ENCODE peak calls at places on chromosomes 6 and 20, in six cellular contexts. Q is HFFc6, P is AG08395, E is body of pancreas, M is ELR, D is SHP77. R is an unnamed sample.

GRCh38 chr20:645318-646106 is 7.5 kb downstream of the SRXN1 start:
- DNase-seq in Q (peak), P (peak), E (peak), M (peak), D (peak), R (peak)

GRCh38 chr6:44593539-44593944 is 206.0 kb downstream of the CDC5L start:
- DNase-seq in Q (peak), P (peak), E (peak), M (peak), D (peak), R (peak)

GRCh38 chr6:156395276-156395675 is 381.9 kb upstream of the ARID1B start:
- DNase-seq in Q (no peak), P (no peak), E (no peak), M (no peak), D (peak), R (peak)

GRCh38 chr6:134619789-134620188 is 301.9 kb upstream of the SGK1 start:
- DNase-seq in Q (peak), P (peak), E (no peak), M (peak), D (no peak), R (no peak)

GRCh38 chr6:56802570-56802969 is 152.3 kb upstream of the BEND6 start:
- DNase-seq in Q (peak), P (no peak), E (no peak), M (peak), D (peak), R (peak)

GRCh38 chr6:89612121-89612520 is 26.4 kb downstream of the LYRM2 start:
- DNase-seq in Q (no peak), P (no peak), E (no peak), M (no peak), D (no peak), R (no peak)

GRCh38 chr20:40317156-40317790 is 371.8 kb downstream of the MAFB start:
- DNase-seq in Q (no peak), P (no peak), E (no peak), M (no peak), D (no peak), R (no peak)

GRCh38 chr6:11218827-11219826 is 13.3 kb downstream of the NEDD9 start:
- DNase-seq in Q (no peak), P (no peak), E (peak), M (no peak), D (no peak), R (no peak)

GRCh38 chr20:63628246-63628975 is 1.5 kb upstream of the GMEB2 start:
- DNase-seq in Q (peak), P (peak), E (peak), M (peak), D (peak), R (peak)

GRCh38 chr6:21360353-21360752 is 233.2 kb upstream of the SOX4 start:
- DNase-seq in Q (no peak), P (no peak), E (peak), M (no peak), D (no peak), R (no peak)

GRCh38 chr20:21505161-21505809 is 8.6 kb downstream of the NKX2-2 start:
- DNase-seq in Q (peak), P (peak), E (peak), M (peak), D (no peak), R (no peak)

GRCh38 chr6:43125119-43125518 is 46.0 kb upstream of the SRF start:
- DNase-seq in Q (peak), P (peak), E (no peak), M (peak), D (no peak), R (no peak)

GRCh38 chr6:4344317-4344899 is 209.0 kb upstream of the ECI2 start:
- DNase-seq in Q (no peak), P (peak), E (no peak), M (peak), D (no peak), R (no peak)

GRCh38 chr6:35552285-35552917 is 39.7 kb upstream of the TULP1 start:
- DNase-seq in Q (peak), P (peak), E (peak), M (peak), D (no peak), R (no peak)

GRCh38 chr6:168097221-168097620 is 18.2 kb upstream of the FRMD1 start:
- DNase-seq in Q (no peak), P (no peak), E (no peak), M (no peak), D (no peak), R (no peak)

GRCh38 chr20:50690979-50691584 is at the start of gene RIPOR3:
- DNase-seq in Q (peak), P (peak), E (peak), M (peak), D (no peak), R (no peak)

GRCh38 chr6:160428069-160428430 is 79.9 kb downstream of the SLC22A3 start:
- DNase-seq in Q (no peak), P (no peak), E (peak), M (no peak), D (peak), R (no peak)

GRCh38 chr6:87700729-87701675 is 1.0 kb downstream of the AKIRIN2 start:
- DNase-seq in Q (peak), P (peak), E (peak), M (peak), D (peak), R (peak)

GRCh38 chr6:89209457-89209856 is 7.7 kb downstream of the GABRR1 start:
- DNase-seq in Q (no peak), P (no peak), E (no peak), M (peak), D (no peak), R (no peak)

GRCh38 chr6:128807577-128807976 is 75.4 kb upstream of the LAMA2 start:
- DNase-seq in Q (peak), P (peak), E (no peak), M (peak), D (no peak), R (no peak)

GRCh38 chr6:45704056-45704790 is 311.4 kb downstream of the CLIC5 start:
- DNase-seq in Q (no peak), P (no peak), E (no peak), M (peak), D (no peak), R (no peak)

GRCh38 chr6:41786451-41787218 is 859 bp upstream of the TOMM6 start:
- DNase-seq in Q (peak), P (peak), E (peak), M (peak), D (peak), R (peak)

GRCh38 chr6:40542175-40542764 is 44.9 kb downstream of the LRFN2 start:
- DNase-seq in Q (no peak), P (no peak), E (no peak), M (no peak), D (no peak), R (no peak)

R was measured in NCI-H774.